ENCODE peak calls at places on chromosome 7, in ten cellular contexts. H, C, V, F, U, J, D, E, Y and L are unnamed samples.

GRCh38 chr7:153675141-153675540 is 377.1 kb upstream of the DPP6 start:
- DNase-seq in C (no peak), Y (no peak), E (no peak), V (no peak), H (no peak), U (no peak), D (no peak), F (no peak), J (no peak), L (no peak)

GRCh38 chr7:101137651-101138148 is 10.8 kb downstream of the SERPINE1 start:
- DNase-seq in Y (peak; percentile 32), V (no peak), D (no peak), F (no peak), J (no peak), H (no peak), U (no peak), E (no peak), C (no peak), L (no peak)

GRCh38 chr7:128959296-128959695 is 21.6 kb downstream of the IRF5 start:
- DNase-seq in V (no peak), C (no peak), D (no peak), F (no peak), E (no peak), U (no peak), J (no peak), H (no peak), Y (no peak), L (no peak)

GRCh38 chr7:21999896-22000295 is 54.2 kb upstream of the CDCA7L start:
- DNase-seq in H (no peak), F (peak; percentile 71), C (no peak), U (no peak), J (no peak), D (no peak), E (no peak), V (no peak), Y (no peak), L (no peak)

GRCh38 chr7:8509601-8510000 is 76.2 kb downstream of the NXPH1 start:
- DNase-seq in E (no peak), H (no peak), Y (no peak), J (no peak), V (no peak), U (no peak), D (no peak), F (no peak), C (no peak), L (no peak)

GRCh38 chr7:128879939-128880746 is 17.5 kb downstream of the ATP6V1F start:
- DNase-seq in D (peak; percentile 69), C (peak; percentile 79), V (peak; percentile 64), U (peak; percentile 56), Y (no peak), F (peak; percentile 42), J (no peak), E (peak; percentile 61), H (peak; percentile 83), L (no peak)

GRCh38 chr7:114819629-114820362 is 102.1 kb upstream of the MDFIC start:
- DNase-seq in E (no peak), H (no peak), U (peak; percentile 98), D (no peak), Y (peak; percentile 91), V (no peak), J (no peak), F (peak; percentile 100), C (no peak), L (peak; percentile 90)

GRCh38 chr7:111164442-111164841 is 73.5 kb downstream of the LRRN3 start:
- DNase-seq in E (no peak), Y (no peak), D (no peak), C (peak; percentile 22), H (no peak), J (no peak), V (no peak), U (no peak), F (no peak), L (no peak)

GRCh38 chr7:31788445-31788844 is 101.4 kb downstream of the PPP1R17 start:
- DNase-seq in U (peak; percentile 81), Y (no peak), E (no peak), V (no peak), F (no peak), J (no peak), D (no peak), H (peak; percentile 11), C (no peak), L (peak; percentile 10)

GRCh38 chr7:127876393-127876792 is 154.8 kb downstream of the LRRC4 start:
- DNase-seq in C (no peak), Y (peak; percentile 44), J (no peak), F (peak; percentile 24), H (no peak), D (no peak), U (no peak), V (no peak), E (no peak), L (no peak)